ENCODE peak calls at places on chromosome 6, in ten cellular contexts. One of them, this sample, is unnamed.
A peak's percentile ranks its signal among the peaks of the same experiment; 100 is the strongest.

GRCh38 chr6:104322849-104323248 is 536.9 kb downstream of the HACE1 start:
- DNase-seq in SW480: no peak
- DNase-seq in fibroblast of pulmonary artery: no peak
- DNase-seq in ELR: no peak
- DNase-seq in AG08395: no peak
- DNase-seq in AG04450: no peak
- DNase-seq in fibroblast of mammary gland: no peak
- DNase-seq in activated T-cell treated with anti-CD3 and anti-CD28 coated beads for 48 hours: no peak
- DNase-seq in KBM-7: no peak
- DNase-seq in fibroblast of the conjunctiva: no peak
- DNase-seq in this sample: no peak

GRCh38 chr6:51472745-51473483 is 614.5 kb downstream of the PKHD1 start:
- DNase-seq in SW480: peak; percentile 7
- DNase-seq in fibroblast of pulmonary artery: no peak
- DNase-seq in ELR: no peak
- DNase-seq in AG08395: no peak
- DNase-seq in AG04450: no peak
- DNase-seq in fibroblast of mammary gland: no peak
- DNase-seq in activated T-cell treated with anti-CD3 and anti-CD28 coated beads for 48 hours: no peak
- DNase-seq in KBM-7: no peak
- DNase-seq in fibroblast of the conjunctiva: no peak
- DNase-seq in this sample: no peak

GRCh38 chr6:13177617-13178506 is 150.5 kb downstream of the TBC1D7 start:
- DNase-seq in SW480: no peak
- DNase-seq in fibroblast of pulmonary artery: no peak
- DNase-seq in ELR: peak; percentile 7
- DNase-seq in AG08395: no peak
- DNase-seq in AG04450: no peak
- DNase-seq in fibroblast of mammary gland: no peak
- DNase-seq in activated T-cell treated with anti-CD3 and anti-CD28 coated beads for 48 hours: no peak
- DNase-seq in KBM-7: peak; percentile 55
- DNase-seq in fibroblast of the conjunctiva: no peak
- DNase-seq in this sample: no peak

GRCh38 chr6:168157272-168158007 is 78.4 kb upstream of the FRMD1 start:
- DNase-seq in SW480: no peak
- DNase-seq in fibroblast of pulmonary artery: peak; percentile 54
- DNase-seq in ELR: peak; percentile 52
- DNase-seq in AG08395: peak; percentile 76
- DNase-seq in AG04450: peak; percentile 15
- DNase-seq in fibroblast of mammary gland: peak; percentile 76
- DNase-seq in activated T-cell treated with anti-CD3 and anti-CD28 coated beads for 48 hours: no peak
- DNase-seq in KBM-7: no peak
- DNase-seq in fibroblast of the conjunctiva: no peak
- DNase-seq in this sample: no peak

GRCh38 chr6:491233-491632 is 99.7 kb downstream of the IRF4 start:
- DNase-seq in SW480: no peak
- DNase-seq in fibroblast of pulmonary artery: no peak
- DNase-seq in ELR: no peak
- DNase-seq in AG08395: no peak
- DNase-seq in AG04450: no peak
- DNase-seq in fibroblast of mammary gland: no peak
- DNase-seq in activated T-cell treated with anti-CD3 and anti-CD28 coated beads for 48 hours: no peak
- DNase-seq in KBM-7: no peak
- DNase-seq in fibroblast of the conjunctiva: no peak
- DNase-seq in this sample: no peak

GRCh38 chr6:36599791-36600209 is 5.6 kb downstream of the SRSF3 start:
- DNase-seq in SW480: no peak
- DNase-seq in fibroblast of pulmonary artery: peak; percentile 61
- DNase-seq in ELR: peak; percentile 53
- DNase-seq in AG08395: peak; percentile 41
- DNase-seq in AG04450: no peak
- DNase-seq in fibroblast of mammary gland: peak; percentile 81
- DNase-seq in activated T-cell treated with anti-CD3 and anti-CD28 coated beads for 48 hours: peak; percentile 64
- DNase-seq in KBM-7: no peak
- DNase-seq in fibroblast of the conjunctiva: no peak
- DNase-seq in this sample: no peak

GRCh38 chr6:1841131-1841530 is 231.4 kb downstream of the FOXC1 start:
- DNase-seq in SW480: no peak
- DNase-seq in fibroblast of pulmonary artery: no peak
- DNase-seq in ELR: no peak
- DNase-seq in AG08395: no peak
- DNase-seq in AG04450: no peak
- DNase-seq in fibroblast of mammary gland: peak; percentile 29
- DNase-seq in activated T-cell treated with anti-CD3 and anti-CD28 coated beads for 48 hours: no peak
- DNase-seq in KBM-7: no peak
- DNase-seq in fibroblast of the conjunctiva: no peak
- DNase-seq in this sample: no peak

GRCh38 chr6:83592770-83593394 is 80.5 kb downstream of the PRSS35 start:
- DNase-seq in SW480: peak; percentile 45
- DNase-seq in fibroblast of pulmonary artery: peak; percentile 9
- DNase-seq in ELR: peak; percentile 58
- DNase-seq in AG08395: peak; percentile 17
- DNase-seq in AG04450: no peak
- DNase-seq in fibroblast of mammary gland: peak; percentile 28
- DNase-seq in activated T-cell treated with anti-CD3 and anti-CD28 coated beads for 48 hours: no peak
- DNase-seq in KBM-7: peak; percentile 37
- DNase-seq in fibroblast of the conjunctiva: no peak
- DNase-seq in this sample: peak; percentile 41

GRCh38 chr6:36724514-36725385 is 27.1 kb downstream of the RAB44 start:
- DNase-seq in SW480: peak; percentile 62
- DNase-seq in fibroblast of pulmonary artery: peak; percentile 78
- DNase-seq in ELR: peak; percentile 81
- DNase-seq in AG08395: peak; percentile 86
- DNase-seq in AG04450: peak; percentile 23
- DNase-seq in fibroblast of mammary gland: peak; percentile 70
- DNase-seq in activated T-cell treated with anti-CD3 and anti-CD28 coated beads for 48 hours: peak; percentile 47
- DNase-seq in KBM-7: peak; percentile 61
- DNase-seq in fibroblast of the conjunctiva: peak; percentile 31
- DNase-seq in this sample: peak; percentile 77

GRCh38 chr6:98590957-98591356 is 243.4 kb upstream of the POU3F2 start:
- DNase-seq in SW480: no peak
- DNase-seq in fibroblast of pulmonary artery: no peak
- DNase-seq in ELR: no peak
- DNase-seq in AG08395: no peak
- DNase-seq in AG04450: no peak
- DNase-seq in fibroblast of mammary gland: no peak
- DNase-seq in activated T-cell treated with anti-CD3 and anti-CD28 coated beads for 48 hours: no peak
- DNase-seq in KBM-7: no peak
- DNase-seq in fibroblast of the conjunctiva: no peak
- DNase-seq in this sample: no peak

GRCh38 chr6:13998356-13998755 is 73.6 kb downstream of the RNF182 start:
- DNase-seq in SW480: no peak
- DNase-seq in fibroblast of pulmonary artery: no peak
- DNase-seq in ELR: no peak
- DNase-seq in AG08395: no peak
- DNase-seq in AG04450: no peak
- DNase-seq in fibroblast of mammary gland: no peak
- DNase-seq in activated T-cell treated with anti-CD3 and anti-CD28 coated beads for 48 hours: no peak
- DNase-seq in KBM-7: no peak
- DNase-seq in fibroblast of the conjunctiva: no peak
- DNase-seq in this sample: no peak

GRCh38 chr6:23073851-23074250 is 504.5 kb downstream of the HDGFL1 start:
- DNase-seq in SW480: no peak
- DNase-seq in fibroblast of pulmonary artery: no peak
- DNase-seq in ELR: no peak
- DNase-seq in AG08395: no peak
- DNase-seq in AG04450: peak; percentile 3
- DNase-seq in fibroblast of mammary gland: peak; percentile 12
- DNase-seq in activated T-cell treated with anti-CD3 and anti-CD28 coated beads for 48 hours: no peak
- DNase-seq in KBM-7: no peak
- DNase-seq in fibroblast of the conjunctiva: no peak
- DNase-seq in this sample: no peak

GRCh38 chr6:39313526-39314272 is 520 bp downstream of the KCNK17 start:
- DNase-seq in SW480: no peak
- DNase-seq in fibroblast of pulmonary artery: no peak
- DNase-seq in ELR: no peak
- DNase-seq in AG08395: no peak
- DNase-seq in AG04450: no peak
- DNase-seq in fibroblast of mammary gland: no peak
- DNase-seq in activated T-cell treated with anti-CD3 and anti-CD28 coated beads for 48 hours: no peak
- DNase-seq in KBM-7: no peak
- DNase-seq in fibroblast of the conjunctiva: no peak
- DNase-seq in this sample: no peak

GRCh38 chr6:105359419-105360366 is 43.2 kb downstream of the PREP start:
- DNase-seq in SW480: no peak
- DNase-seq in fibroblast of pulmonary artery: peak; percentile 93
- DNase-seq in ELR: peak; percentile 95
- DNase-seq in AG08395: peak; percentile 92
- DNase-seq in AG04450: peak; percentile 81
- DNase-seq in fibroblast of mammary gland: peak; percentile 95
- DNase-seq in activated T-cell treated with anti-CD3 and anti-CD28 coated beads for 48 hours: no peak
- DNase-seq in KBM-7: no peak
- DNase-seq in fibroblast of the conjunctiva: peak; percentile 74
- DNase-seq in this sample: no peak

GRCh38 chr6:14647311-14647710 is 529.7 kb downstream of the CD83 start:
- DNase-seq in SW480: no peak
- DNase-seq in fibroblast of pulmonary artery: no peak
- DNase-seq in ELR: no peak
- DNase-seq in AG08395: no peak
- DNase-seq in AG04450: no peak
- DNase-seq in fibroblast of mammary gland: no peak
- DNase-seq in activated T-cell treated with anti-CD3 and anti-CD28 coated beads for 48 hours: no peak
- DNase-seq in KBM-7: no peak
- DNase-seq in fibroblast of the conjunctiva: no peak
- DNase-seq in this sample: no peak

GRCh38 chr6:108260126-108260808 is 573 bp downstream of the SNX3 start:
- DNase-seq in SW480: peak; percentile 40
- DNase-seq in fibroblast of pulmonary artery: peak; percentile 60
- DNase-seq in ELR: peak; percentile 52
- DNase-seq in AG08395: peak; percentile 26
- DNase-seq in AG04450: peak; percentile 3
- DNase-seq in fibroblast of mammary gland: peak; percentile 54
- DNase-seq in activated T-cell treated with anti-CD3 and anti-CD28 coated beads for 48 hours: peak; percentile 7
- DNase-seq in KBM-7: peak; percentile 62
- DNase-seq in fibroblast of the conjunctiva: no peak
- DNase-seq in this sample: no peak

GRCh38 chr6:391559-392440 is at the start of gene IRF4:
- DNase-seq in SW480: no peak
- DNase-seq in fibroblast of pulmonary artery: no peak
- DNase-seq in ELR: no peak
- DNase-seq in AG08395: no peak
- DNase-seq in AG04450: no peak
- DNase-seq in fibroblast of mammary gland: peak; percentile 9
- DNase-seq in activated T-cell treated with anti-CD3 and anti-CD28 coated beads for 48 hours: peak; percentile 69
- DNase-seq in KBM-7: peak; percentile 55
- DNase-seq in fibroblast of the conjunctiva: no peak
- DNase-seq in this sample: no peak

GRCh38 chr6:157216570-157216969 is 106.7 kb downstream of the TMEM242 start:
- DNase-seq in SW480: no peak
- DNase-seq in fibroblast of pulmonary artery: no peak
- DNase-seq in ELR: no peak
- DNase-seq in AG08395: no peak
- DNase-seq in AG04450: no peak
- DNase-seq in fibroblast of mammary gland: no peak
- DNase-seq in activated T-cell treated with anti-CD3 and anti-CD28 coated beads for 48 hours: no peak
- DNase-seq in KBM-7: no peak
- DNase-seq in fibroblast of the conjunctiva: no peak
- DNase-seq in this sample: no peak

GRCh38 chr6:159981591-159982245 is 12.8 kb downstream of the IGF2R start:
- DNase-seq in SW480: no peak
- DNase-seq in fibroblast of pulmonary artery: peak; percentile 91
- DNase-seq in ELR: peak; percentile 77
- DNase-seq in AG08395: peak; percentile 31
- DNase-seq in AG04450: peak; percentile 70
- DNase-seq in fibroblast of mammary gland: peak; percentile 72
- DNase-seq in activated T-cell treated with anti-CD3 and anti-CD28 coated beads for 48 hours: no peak
- DNase-seq in KBM-7: peak; percentile 74
- DNase-seq in fibroblast of the conjunctiva: no peak
- DNase-seq in this sample: no peak

GRCh38 chr6:157613011-157613522 is 210.0 kb upstream of the SNX9 start:
- DNase-seq in SW480: peak; percentile 14
- DNase-seq in fibroblast of pulmonary artery: peak; percentile 85
- DNase-seq in ELR: peak; percentile 97
- DNase-seq in AG08395: peak; percentile 65
- DNase-seq in AG04450: peak; percentile 64
- DNase-seq in fibroblast of mammary gland: peak; percentile 98
- DNase-seq in activated T-cell treated with anti-CD3 and anti-CD28 coated beads for 48 hours: no peak
- DNase-seq in KBM-7: no peak
- DNase-seq in fibroblast of the conjunctiva: peak; percentile 68
- DNase-seq in this sample: peak; percentile 63

GRCh38 chr6:111586554-111586953 is 19.1 kb downstream of the TRAF3IP2 start:
- DNase-seq in SW480: peak; percentile 93
- DNase-seq in fibroblast of pulmonary artery: no peak
- DNase-seq in ELR: no peak
- DNase-seq in AG08395: no peak
- DNase-seq in AG04450: no peak
- DNase-seq in fibroblast of mammary gland: no peak
- DNase-seq in activated T-cell treated with anti-CD3 and anti-CD28 coated beads for 48 hours: no peak
- DNase-seq in KBM-7: no peak
- DNase-seq in fibroblast of the conjunctiva: no peak
- DNase-seq in this sample: no peak

GRCh38 chr6:143656026-143656425 is 21.7 kb upstream of the PHACTR2 start:
- DNase-seq in SW480: no peak
- DNase-seq in fibroblast of pulmonary artery: no peak
- DNase-seq in ELR: no peak
- DNase-seq in AG08395: no peak
- DNase-seq in AG04450: no peak
- DNase-seq in fibroblast of mammary gland: no peak
- DNase-seq in activated T-cell treated with anti-CD3 and anti-CD28 coated beads for 48 hours: no peak
- DNase-seq in KBM-7: no peak
- DNase-seq in fibroblast of the conjunctiva: no peak
- DNase-seq in this sample: no peak

GRCh38 chr6:144922120-144922722 is 637.1 kb downstream of the UTRN start:
- DNase-seq in SW480: peak; percentile 40
- DNase-seq in fibroblast of pulmonary artery: no peak
- DNase-seq in ELR: peak; percentile 23
- DNase-seq in AG08395: peak; percentile 87
- DNase-seq in AG04450: no peak
- DNase-seq in fibroblast of mammary gland: peak; percentile 87
- DNase-seq in activated T-cell treated with anti-CD3 and anti-CD28 coated beads for 48 hours: no peak
- DNase-seq in KBM-7: no peak
- DNase-seq in fibroblast of the conjunctiva: peak; percentile 51
- DNase-seq in this sample: no peak

GRCh38 chr6:20092071-20092566 is 120.2 kb downstream of the MBOAT1 start:
- DNase-seq in SW480: peak; percentile 28
- DNase-seq in fibroblast of pulmonary artery: peak; percentile 73
- DNase-seq in ELR: peak; percentile 57
- DNase-seq in AG08395: peak; percentile 43
- DNase-seq in AG04450: peak; percentile 6
- DNase-seq in fibroblast of mammary gland: peak; percentile 63
- DNase-seq in activated T-cell treated with anti-CD3 and anti-CD28 coated beads for 48 hours: no peak
- DNase-seq in KBM-7: peak; percentile 87
- DNase-seq in fibroblast of the conjunctiva: peak; percentile 28
- DNase-seq in this sample: peak; percentile 57

GRCh38 chr6:136696238-136696637 is 96.0 kb downstream of the MAP3K5 start:
- DNase-seq in SW480: no peak
- DNase-seq in fibroblast of pulmonary artery: peak; percentile 27
- DNase-seq in ELR: no peak
- DNase-seq in AG08395: peak; percentile 9
- DNase-seq in AG04450: no peak
- DNase-seq in fibroblast of mammary gland: peak; percentile 56
- DNase-seq in activated T-cell treated with anti-CD3 and anti-CD28 coated beads for 48 hours: no peak
- DNase-seq in KBM-7: no peak
- DNase-seq in fibroblast of the conjunctiva: no peak
- DNase-seq in this sample: no peak

GRCh38 chr6:56542367-56543331 is 100.0 kb downstream of the DST start:
- DNase-seq in SW480: peak; percentile 92
- DNase-seq in fibroblast of pulmonary artery: peak; percentile 98
- DNase-seq in ELR: peak; percentile 99
- DNase-seq in AG08395: peak; percentile 86
- DNase-seq in AG04450: peak; percentile 94
- DNase-seq in fibroblast of mammary gland: peak; percentile 98
- DNase-seq in activated T-cell treated with anti-CD3 and anti-CD28 coated beads for 48 hours: peak; percentile 67
- DNase-seq in KBM-7: peak; percentile 95
- DNase-seq in fibroblast of the conjunctiva: peak; percentile 97
- DNase-seq in this sample: peak; percentile 98

GRCh38 chr6:72619883-72620696 is 1.8 kb upstream of the KCNQ5 start:
- DNase-seq in SW480: peak; percentile 8
- DNase-seq in fibroblast of pulmonary artery: peak; percentile 35
- DNase-seq in ELR: peak; percentile 40
- DNase-seq in AG08395: peak; percentile 50
- DNase-seq in AG04450: no peak
- DNase-seq in fibroblast of mammary gland: no peak
- DNase-seq in activated T-cell treated with anti-CD3 and anti-CD28 coated beads for 48 hours: peak; percentile 76
- DNase-seq in KBM-7: peak; percentile 79
- DNase-seq in fibroblast of the conjunctiva: no peak
- DNase-seq in this sample: no peak

GRCh38 chr6:15608406-15608805 is 54.4 kb downstream of the DTNBP1 start:
- DNase-seq in SW480: peak; percentile 8
- DNase-seq in fibroblast of pulmonary artery: peak; percentile 83
- DNase-seq in ELR: peak; percentile 94
- DNase-seq in AG08395: peak; percentile 93
- DNase-seq in AG04450: peak; percentile 20
- DNase-seq in fibroblast of mammary gland: peak; percentile 91
- DNase-seq in activated T-cell treated with anti-CD3 and anti-CD28 coated beads for 48 hours: no peak
- DNase-seq in KBM-7: no peak
- DNase-seq in fibroblast of the conjunctiva: no peak
- DNase-seq in this sample: no peak